ENCODE peak calls at places on chromosomes 2 and 18, in seven cellular contexts. Q, S, X, J, Y, K and U are unnamed samples.

GRCh38 chr18:50879302-50880107 is 587 bp downstream of the ME2 start:
- DNase-seq in J (no peak), Q (no peak), X (peak; percentile 54), S (peak; percentile 65), Y (peak; percentile 54), K (no peak), U (no peak)

GRCh38 chr2:219527076-219527394 is 12.8 kb downstream of the ASIC4 start:
- DNase-seq in Q (no peak), J (no peak), X (peak; percentile 27), Y (no peak), S (no peak), K (no peak), U (no peak)

GRCh38 chr2:174259981-174260380 is 11.6 kb upstream of the OLA1 start:
- DNase-seq in Q (no peak), Y (no peak), S (peak; percentile 88), X (peak; percentile 42), K (no peak), J (no peak), U (no peak)

GRCh38 chr2:112942654-112943002 is 31.7 kb downstream of the IL37 start:
- DNase-seq in K (no peak), Y (no peak), J (no peak), S (no peak), X (no peak), Q (no peak), U (no peak)

GRCh38 chr2:13654416-13654815 is 937.7 kb downstream of the TRIB2 start:
- DNase-seq in J (no peak), K (no peak), S (no peak), X (no peak), Q (no peak), Y (no peak), U (no peak)

GRCh38 chr18:3447035-3447894 is 2.7 kb upstream of the TGIF1 start:
- DNase-seq in K (no peak), S (peak; percentile 88), Y (no peak), X (peak; percentile 93), Q (no peak), J (peak; percentile 48), U (peak; percentile 37)

GRCh38 chr2:71471276-71471675 is 17.9 kb downstream of the DYSF start:
- DNase-seq in Y (no peak), Q (no peak), X (no peak), S (peak; percentile 56), J (no peak), K (no peak), U (no peak)

GRCh38 chr18:64044616-64045015 is 74.7 kb downstream of the SERPINB8 start:
- DNase-seq in S (no peak), J (no peak), Y (no peak), X (no peak), Q (no peak), K (no peak), U (no peak)

GRCh38 chr2:137659616-137660015 is 304.7 kb upstream of the HNMT start:
- DNase-seq in K (no peak), J (no peak), Q (no peak), S (no peak), Y (no peak), X (peak; percentile 52), U (no peak)

GRCh38 chr18:57523171-57523956 is 63.1 kb downstream of the FECH start:
- DNase-seq in K (no peak), X (no peak), Q (no peak), J (no peak), Y (no peak), S (no peak), U (no peak)

GRCh38 chr18:63553117-63553516 is 10.9 kb downstream of the SERPINB12 start:
- DNase-seq in Q (no peak), X (no peak), J (no peak), Y (no peak), K (no peak), S (peak; percentile 65), U (no peak)

GRCh38 chr2:148124271-148124670 is 103.4 kb downstream of the MBD5 start:
- DNase-seq in Y (no peak), X (no peak), J (no peak), K (no peak), Q (no peak), S (no peak), U (no peak)

GRCh38 chr2:168392031-168392430 is 64.0 kb upstream of the CERS6 start:
- DNase-seq in J (no peak), X (no peak), S (no peak), Q (no peak), Y (no peak), K (no peak), U (no peak)

GRCh38 chr2:6747433-6747832 is 118.3 kb downstream of the CMPK2 start:
- DNase-seq in Y (no peak), X (no peak), S (no peak), Q (no peak), J (no peak), K (no peak), U (no peak)

GRCh38 chr2:44843086-44843485 is 98.4 kb upstream of the SIX3 start:
- DNase-seq in Y (no peak), S (no peak), X (no peak), Q (no peak), J (no peak), K (no peak), U (no peak)

GRCh38 chr2:95014126-95014708 is 11.3 kb upstream of the MAL start:
- DNase-seq in J (no peak), X (no peak), S (no peak), Q (no peak), K (no peak), Y (no peak), U (no peak)